ENCODE peak calls at places on chromosomes 7 and 10, in eight cellular contexts. One of them, this sample, is unnamed.

GRCh38 chr7:12490105-12490688 is 80.3 kb upstream of the SCIN start:
- DNase-seq in left cardiac atrium: no peak
- DNase-seq in stimulated activated CD4-positive, alpha-beta T cell treated with anti-CD3 and anti-CD28 coated beads, Interleukin-4, amount 100 ng/mL, for 1 hour: no peak
- DNase-seq in ELR: peak
- DNase-seq in tibial artery: no peak
- DNase-seq in NB4: peak
- DNase-seq in T-helper 1 cell: no peak
- DNase-seq in NAMALWA: peak
- DNase-seq in this sample: peak

GRCh38 chr7:2143450-2143849 is 89.3 kb downstream of the MAD1L1 start:
- DNase-seq in left cardiac atrium: no peak
- DNase-seq in stimulated activated CD4-positive, alpha-beta T cell treated with anti-CD3 and anti-CD28 coated beads, Interleukin-4, amount 100 ng/mL, for 1 hour: no peak
- DNase-seq in ELR: no peak
- DNase-seq in tibial artery: no peak
- DNase-seq in NB4: no peak
- DNase-seq in T-helper 1 cell: no peak
- DNase-seq in NAMALWA: no peak
- DNase-seq in this sample: no peak

GRCh38 chr7:65307651-65308299 is 65.9 kb upstream of the ZNF92 start:
- DNase-seq in left cardiac atrium: peak
- DNase-seq in stimulated activated CD4-positive, alpha-beta T cell treated with anti-CD3 and anti-CD28 coated beads, Interleukin-4, amount 100 ng/mL, for 1 hour: peak
- DNase-seq in ELR: peak
- DNase-seq in tibial artery: no peak
- DNase-seq in NB4: peak
- DNase-seq in T-helper 1 cell: no peak
- DNase-seq in NAMALWA: peak
- DNase-seq in this sample: peak

GRCh38 chr7:123797673-123798526 is 47.1 kb upstream of the HYAL4 start:
- DNase-seq in left cardiac atrium: no peak
- DNase-seq in stimulated activated CD4-positive, alpha-beta T cell treated with anti-CD3 and anti-CD28 coated beads, Interleukin-4, amount 100 ng/mL, for 1 hour: no peak
- DNase-seq in ELR: peak
- DNase-seq in tibial artery: no peak
- DNase-seq in NB4: peak
- DNase-seq in T-helper 1 cell: no peak
- DNase-seq in NAMALWA: peak
- DNase-seq in this sample: peak

GRCh38 chr7:85386460-85386859 is 199.6 kb upstream of the SEMA3D start:
- DNase-seq in left cardiac atrium: no peak
- DNase-seq in stimulated activated CD4-positive, alpha-beta T cell treated with anti-CD3 and anti-CD28 coated beads, Interleukin-4, amount 100 ng/mL, for 1 hour: no peak
- DNase-seq in ELR: no peak
- DNase-seq in tibial artery: no peak
- DNase-seq in NB4: no peak
- DNase-seq in T-helper 1 cell: no peak
- DNase-seq in NAMALWA: no peak
- DNase-seq in this sample: peak

GRCh38 chr10:64682043-64682442 is 1160.8 kb downstream of the REEP3 start:
- DNase-seq in left cardiac atrium: no peak
- DNase-seq in stimulated activated CD4-positive, alpha-beta T cell treated with anti-CD3 and anti-CD28 coated beads, Interleukin-4, amount 100 ng/mL, for 1 hour: no peak
- DNase-seq in ELR: no peak
- DNase-seq in tibial artery: no peak
- DNase-seq in NB4: no peak
- DNase-seq in T-helper 1 cell: no peak
- DNase-seq in NAMALWA: no peak
- DNase-seq in this sample: no peak

GRCh38 chr7:150961510-150962284 is 16.4 kb downstream of the KCNH2 start:
- DNase-seq in left cardiac atrium: no peak
- DNase-seq in stimulated activated CD4-positive, alpha-beta T cell treated with anti-CD3 and anti-CD28 coated beads, Interleukin-4, amount 100 ng/mL, for 1 hour: no peak
- DNase-seq in ELR: no peak
- DNase-seq in tibial artery: no peak
- DNase-seq in NB4: peak
- DNase-seq in T-helper 1 cell: no peak
- DNase-seq in NAMALWA: no peak
- DNase-seq in this sample: no peak

GRCh38 chr10:71970869-71971268 is 6.7 kb downstream of the CHST3 start:
- DNase-seq in left cardiac atrium: no peak
- DNase-seq in stimulated activated CD4-positive, alpha-beta T cell treated with anti-CD3 and anti-CD28 coated beads, Interleukin-4, amount 100 ng/mL, for 1 hour: no peak
- DNase-seq in ELR: peak
- DNase-seq in tibial artery: no peak
- DNase-seq in NB4: no peak
- DNase-seq in T-helper 1 cell: no peak
- DNase-seq in NAMALWA: no peak
- DNase-seq in this sample: no peak

GRCh38 chr7:18109762-18110161 is 82.1 kb upstream of the PRPS1L1 start:
- DNase-seq in left cardiac atrium: no peak
- DNase-seq in stimulated activated CD4-positive, alpha-beta T cell treated with anti-CD3 and anti-CD28 coated beads, Interleukin-4, amount 100 ng/mL, for 1 hour: no peak
- DNase-seq in ELR: peak
- DNase-seq in tibial artery: no peak
- DNase-seq in NB4: no peak
- DNase-seq in T-helper 1 cell: no peak
- DNase-seq in NAMALWA: no peak
- DNase-seq in this sample: peak

GRCh38 chr10:52672880-52673279 is 99.7 kb downstream of the MBL2 start:
- DNase-seq in left cardiac atrium: no peak
- DNase-seq in stimulated activated CD4-positive, alpha-beta T cell treated with anti-CD3 and anti-CD28 coated beads, Interleukin-4, amount 100 ng/mL, for 1 hour: no peak
- DNase-seq in ELR: no peak
- DNase-seq in tibial artery: no peak
- DNase-seq in NB4: no peak
- DNase-seq in T-helper 1 cell: no peak
- DNase-seq in NAMALWA: no peak
- DNase-seq in this sample: no peak

This sample was measured in fibroblast of mammary gland.